ENCODE peak calls at places on chromosomes 16 and 17, in six cellular contexts. B is tibial nerve, F is ovary, L is ascending aorta, E is psoas muscle, J is body of pancreas. W is an unnamed sample.

GRCh38 chr16:51237861-51238378 is 86.8 kb upstream of the SALL1 start:
- DNase-seq in B (no peak), L (no peak), E (no peak), F (no peak), J (no peak), W (no peak)

GRCh38 chr16:53232826-53233529 is 178.2 kb downstream of the CHD9 start:
- DNase-seq in F (no peak), L (no peak), J (no peak), B (no peak), E (no peak), W (no peak)

GRCh38 chr17:65433592-65433991 is 127.9 kb downstream of the AXIN2 start:
- DNase-seq in J (peak), E (no peak), L (no peak), B (no peak), F (no peak), W (no peak)

GRCh38 chr17:2435852-2436251 is 35.0 kb upstream of the MNT start:
- DNase-seq in L (no peak), E (no peak), F (no peak), J (peak), B (no peak), W (no peak)

GRCh38 chr16:46658925-46659324 is 30.1 kb downstream of the VPS35 start:
- DNase-seq in B (peak), E (peak), F (no peak), J (peak), L (no peak), W (no peak)

GRCh38 chr17:82464567-82464929 is 6.0 kb downstream of the NARF start:
- DNase-seq in F (no peak), L (no peak), J (no peak), E (no peak), B (no peak), W (no peak)

GRCh38 chr17:42632949-42633444 is 23.5 kb downstream of the TUBG1 start:
- DNase-seq in F (no peak), J (peak), B (no peak), E (no peak), L (no peak), W (no peak)

GRCh38 chr17:40422990-40423611 is 5.4 kb upstream of the TOP2A start:
- DNase-seq in E (no peak), B (no peak), F (no peak), L (no peak), J (no peak), W (no peak)

GRCh38 chr16:84096447-84097005 is 20.2 kb downstream of the MBTPS1 start:
- DNase-seq in F (no peak), J (peak), B (no peak), L (no peak), E (no peak), W (no peak)

GRCh38 chr17:79749156-79749815 is 18.5 kb downstream of the ENPP7 start:
- DNase-seq in E (no peak), L (no peak), J (no peak), B (no peak), F (no peak), W (no peak)

GRCh38 chr17:30323262-30323894 is 10.5 kb downstream of the TMIGD1 start:
- DNase-seq in L (no peak), F (no peak), J (no peak), E (no peak), B (no peak), W (no peak)

GRCh38 chr17:7296189-7296861 is 1.9 kb upstream of the YBX2 start:
- DNase-seq in E (peak), L (peak), B (peak), F (peak), J (peak), W (peak)

GRCh38 chr16:21275529-21275928 is 2.6 kb downstream of the CRYM start:
- DNase-seq in L (peak), F (no peak), J (no peak), E (no peak), B (no peak), W (no peak)
- H3K27ac ChIP-seq in L (no peak), F (no peak), J (no peak), E (no peak), B (no peak), W (no peak)

GRCh38 chr16:87652386-87652785 is 50.1 kb downstream of the JPH3 start:
- DNase-seq in J (no peak), E (no peak), L (no peak), F (no peak), B (no peak), W (no peak)
- TF ChIP-seq CTCF in J (no peak), E (no peak), L (no peak), F (no peak), B (no peak), W (no peak)

GRCh38 chr16:674968-675883 is at the start of gene RHBDL1:
- DNase-seq in L (no peak), E (peak), F (peak), J (no peak), B (no peak), W (no peak)
- H3K4me3 ChIP-seq in L (peak), E (peak), F (peak), J (no peak), B (no peak), W (peak)

GRCh38 chr17:19306160-19307111 is 56.1 kb downstream of the B9D1 start:
- DNase-seq in L (no peak), J (peak), F (no peak), B (no peak), E (no peak), W (no peak)
- H3K27ac ChIP-seq in L (no peak), J (no peak), F (no peak), B (peak), E (no peak), W (no peak)

DNA sequence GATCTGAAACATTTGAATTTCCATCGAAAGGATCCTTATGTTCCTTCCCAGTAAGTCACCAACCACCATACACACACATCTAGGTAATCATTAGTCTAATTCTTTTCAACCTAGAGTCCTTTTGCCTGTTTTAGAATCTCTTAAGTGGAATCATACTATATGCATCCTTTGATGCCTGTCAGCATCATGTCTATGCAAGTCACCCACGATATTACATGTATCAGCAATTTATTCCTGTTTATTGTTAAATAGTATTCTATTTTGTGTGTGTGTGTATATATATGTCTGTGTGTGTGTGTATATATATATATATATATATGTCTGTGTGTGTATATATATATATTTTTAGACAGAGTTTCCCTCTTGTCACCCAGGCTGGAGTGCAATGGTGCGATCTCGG is 78.9 kb upstream of the RPH3AL start:
- DNase-seq in E (no peak), B (no peak), F (no peak), J (no peak), L (no peak), W (no peak)
- TF ChIP-seq CTCF in E (no peak), B (no peak), F (no peak), J (no peak), L (no peak), W (no peak)

GRCh38 chr17:48754500-48755261 is 26.1 kb upstream of the HOXB13 start:
- DNase-seq in B (no peak), F (no peak), E (no peak), L (no peak), J (no peak), W (no peak)
- H3K4me3 ChIP-seq in B (no peak), F (no peak), E (no peak), L (no peak), J (no peak), W (peak)